ENCODE peak calls at places on chromosome 14, in seven cellular contexts. S, G, W, B, Y, U and D are unnamed samples.

GRCh38 chr14:89212386-89213235 is 204.4 kb downstream of the FOXN3 start:
- DNase-seq in Y (no peak), G (no peak), U (no peak), W (no peak), S (no peak), B (no peak), D (no peak)

GRCh38 chr14:103347091-103347815 is 13.2 kb downstream of the EIF5 start:
- DNase-seq in W (no peak), G (no peak), S (no peak), B (no peak), U (no peak), Y (no peak), D (no peak)

GRCh38 chr14:28895389-28895788 is 128.8 kb downstream of the FOXG1 start:
- DNase-seq in U (no peak), G (no peak), B (no peak), W (no peak), Y (no peak), S (no peak), D (no peak)

GRCh38 chr14:69318901-69319475 is 59.0 kb downstream of the GALNT16 start:
- DNase-seq in S (no peak), B (no peak), U (no peak), W (no peak), G (no peak), Y (no peak), D (no peak)

GRCh38 chr14:24903337-24903736 is 146.6 kb downstream of the STXBP6 start:
- DNase-seq in W (no peak), G (no peak), B (peak), U (no peak), S (peak), Y (no peak), D (peak)

GRCh38 chr14:95156765-95157194 is 549 bp downstream of the DICER1 start:
- DNase-seq in S (peak), B (peak), G (peak), Y (no peak), U (no peak), W (no peak), D (peak)

GRCh38 chr14:70981005-70981952 is 74.0 kb downstream of the PCNX1 start:
- DNase-seq in U (no peak), W (no peak), B (no peak), Y (no peak), S (peak), G (no peak), D (peak)

GRCh38 chr14:49972840-49973239 is 80.0 kb downstream of the ARF6 start:
- DNase-seq in B (peak), U (no peak), W (peak), Y (no peak), G (no peak), S (peak), D (peak)

GRCh38 chr14:80850197-80850814 is 91.2 kb downstream of the CEP128 start:
- DNase-seq in S (peak), B (peak), G (no peak), Y (no peak), W (peak), U (peak), D (peak)

GRCh38 chr14:105486974-105487448 is 325 bp downstream of the CRIP1 start:
- DNase-seq in B (no peak), G (peak), Y (no peak), U (no peak), W (no peak), S (no peak), D (no peak)

GRCh38 chr14:96741151-96741977 is 55.8 kb upstream of the VRK1 start:
- DNase-seq in B (peak), W (no peak), Y (no peak), U (peak), G (peak), S (peak), D (peak)

GRCh38 chr14:30077946-30078345 is 150.3 kb upstream of the PRKD1 start:
- DNase-seq in W (no peak), G (no peak), Y (no peak), U (no peak), S (no peak), B (peak), D (no peak)

GRCh38 chr14:51431033-51431709 is 191.1 kb downstream of the TMX1 start:
- DNase-seq in U (no peak), Y (no peak), S (no peak), W (no peak), G (no peak), B (peak), D (no peak)

GRCh38 chr14:83071888-83072501 is 1538.3 kb upstream of the SEL1L start:
- DNase-seq in G (no peak), S (no peak), U (peak), B (peak), W (no peak), Y (no peak), D (no peak)

GRCh38 chr14:51302319-51303030 is 62.4 kb downstream of the TMX1 start:
- DNase-seq in S (peak), W (no peak), U (no peak), Y (no peak), B (no peak), G (no peak), D (no peak)

GRCh38 chr14:87186745-87187144 is 806.2 kb downstream of the GALC start:
- DNase-seq in B (no peak), S (no peak), W (no peak), Y (no peak), G (no peak), U (peak), D (no peak)

GRCh38 chr14:50064993-50065392 is 51.4 kb downstream of the VCPKMT start:
- DNase-seq in B (peak), S (no peak), W (no peak), Y (no peak), G (no peak), U (no peak), D (peak)

GRCh38 chr14:22837750-22838538 is 1.6 kb downstream of the MMP14 start:
- DNase-seq in W (no peak), B (peak), G (peak), U (peak), S (peak), Y (no peak), D (peak)

GRCh38 chr14:100677152-100677924 is 49.4 kb upstream of the DLK1 start:
- DNase-seq in G (no peak), B (no peak), W (no peak), U (peak), S (peak), Y (no peak), D (peak)

GRCh38 chr14:64541261-64541970 is 875 bp downstream of the HSPA2 start:
- DNase-seq in S (no peak), B (peak), G (peak), Y (no peak), W (no peak), U (peak), D (no peak)

GRCh38 chr14:39203659-39204606 is 28.9 kb downstream of the PNN start:
- DNase-seq in S (no peak), B (no peak), G (no peak), Y (no peak), U (peak), W (no peak), D (no peak)

GRCh38 chr14:99035712-99036593 is 236.0 kb downstream of the BCL11B start:
- DNase-seq in G (peak), S (peak), W (peak), U (peak), B (peak), Y (peak), D (peak)

GRCh38 chr14:72454388-72454787 is 439.5 kb downstream of the DPF3 start:
- DNase-seq in B (no peak), W (no peak), G (no peak), S (no peak), Y (no peak), U (peak), D (no peak)

GRCh38 chr14:72451081-72451972 is 442.6 kb downstream of the DPF3 start:
- DNase-seq in W (no peak), B (no peak), G (no peak), S (no peak), U (peak), Y (no peak), D (no peak)

GRCh38 chr14:72448212-72448611 is 445.7 kb downstream of the DPF3 start:
- DNase-seq in S (no peak), B (no peak), G (no peak), U (no peak), Y (no peak), W (no peak), D (no peak)

GRCh38 chr14:72444701-72445100 is 449.2 kb downstream of the DPF3 start:
- DNase-seq in Y (no peak), U (no peak), S (no peak), W (no peak), B (no peak), G (no peak), D (no peak)

GRCh38 chr14:72450473-72451044 is 443.3 kb downstream of the DPF3 start:
- DNase-seq in S (no peak), B (no peak), G (no peak), U (no peak), Y (no peak), W (no peak), D (no peak)
- H3K4me3 ChIP-seq in S (no peak), B (no peak), G (no peak), U (no peak), Y (no peak), W (no peak), D (no peak)

GRCh38 chr14:56328021-56328420 is 209.8 kb downstream of the PELI2 start:
- DNase-seq in U (no peak), Y (no peak), G (no peak), S (no peak), W (no peak), B (no peak), D (no peak)

GRCh38 chr14:56325251-56325839 is 207.1 kb downstream of the PELI2 start:
- DNase-seq in U (no peak), W (no peak), B (peak), G (no peak), Y (no peak), S (peak), D (no peak)

GRCh38 chr14:56318393-56319115 is 200.3 kb downstream of the PELI2 start:
- DNase-seq in U (no peak), S (no peak), Y (no peak), G (no peak), B (no peak), W (no peak), D (no peak)

GRCh38 chr14:56324831-56325230 is 206.6 kb downstream of the PELI2 start:
- DNase-seq in G (no peak), B (peak), W (no peak), S (no peak), U (no peak), Y (no peak), D (peak)

DNA sequence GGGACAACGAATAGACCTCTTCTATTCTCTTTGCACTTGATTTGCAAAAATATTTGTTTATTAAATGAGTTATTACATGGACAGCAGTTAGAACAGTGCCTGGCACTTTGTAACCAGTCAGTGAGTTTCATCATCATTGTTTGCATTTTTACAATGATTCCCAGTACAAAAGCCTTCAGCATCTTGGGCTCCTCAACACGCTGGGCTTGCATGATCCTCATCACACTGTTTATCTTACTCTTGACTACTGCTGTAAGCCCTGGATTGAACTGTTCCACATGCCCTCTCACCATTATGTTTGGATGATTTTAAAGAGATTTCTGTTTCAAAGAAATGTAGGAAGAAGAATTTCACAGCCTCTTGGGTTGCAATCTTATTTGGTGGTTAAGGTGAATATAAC is 204.3 kb downstream of the PELI2 start:
- DNase-seq in G (no peak), S (no peak), W (no peak), U (no peak), B (no peak), Y (no peak), D (no peak)
- H3K4me3 ChIP-seq in G (no peak), S (no peak), W (no peak), U (no peak), B (no peak), Y (no peak), D (no peak)

GRCh38 chr14:92685784-92686355 is 62.6 kb downstream of the LGMN start:
- DNase-seq in B (no peak), U (no peak), W (no peak), G (no peak), S (no peak), Y (no peak), D (no peak)

GRCh38 chr14:92686411-92686762 is 62.0 kb downstream of the LGMN start:
- DNase-seq in S (no peak), Y (no peak), G (no peak), B (no peak), W (no peak), U (no peak), D (no peak)

GRCh38 chr14:92686763-92687427 is 61.5 kb downstream of the LGMN start:
- DNase-seq in W (no peak), G (peak), S (peak), U (peak), Y (no peak), B (peak), D (peak)

GRCh38 chr14:92688434-92689375 is 59.7 kb downstream of the LGMN start:
- DNase-seq in G (no peak), B (no peak), Y (no peak), S (no peak), W (no peak), U (no peak), D (no peak)

GRCh38 chr14:92687681-92688433 is 60.6 kb downstream of the LGMN start:
- DNase-seq in Y (no peak), U (peak), G (peak), W (no peak), B (no peak), S (no peak), D (no peak)
- H3K4me3 ChIP-seq in Y (peak), U (peak), G (peak), W (no peak), B (no peak), S (peak), D (no peak)

GRCh38 chr14:61640158-61640833 is 55.0 kb upstream of the HIF1A start:
- DNase-seq in U (no peak), B (no peak), Y (no peak), G (no peak), W (no peak), S (no peak), D (no peak)

GRCh38 chr14:61638595-61639391 is 56.5 kb upstream of the HIF1A start:
- DNase-seq in S (no peak), U (no peak), Y (no peak), W (no peak), G (no peak), B (no peak), D (no peak)

GRCh38 chr14:61636792-61637191 is 58.5 kb upstream of the HIF1A start:
- DNase-seq in W (no peak), U (no peak), Y (no peak), G (no peak), B (no peak), S (no peak), D (no peak)

GRCh38 chr14:61632401-61633195 is 62.7 kb upstream of the HIF1A start:
- DNase-seq in Y (no peak), B (no peak), U (no peak), G (no peak), W (no peak), S (no peak), D (no peak)

DNA sequence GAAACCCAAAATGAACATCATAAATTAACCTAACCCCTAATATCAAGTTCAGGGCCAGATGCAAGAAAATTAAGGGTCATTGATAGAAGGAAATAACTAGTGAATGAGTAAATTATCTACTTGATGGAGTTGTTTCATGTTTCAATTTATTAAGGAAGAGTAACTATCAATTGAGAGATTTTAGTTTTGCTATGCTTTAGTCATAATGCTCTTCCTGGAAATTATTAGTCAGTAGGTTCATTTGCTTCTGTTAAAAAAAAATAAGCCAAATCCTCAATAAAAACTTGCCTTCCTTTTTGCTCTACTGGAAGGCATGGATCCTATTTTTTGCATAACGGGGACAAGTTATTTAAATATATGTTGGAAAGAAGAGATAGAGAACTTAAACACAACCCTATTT is 59.0 kb upstream of the HIF1A start:
- DNase-seq in G (no peak), B (peak), U (no peak), S (no peak), W (no peak), Y (no peak), D (no peak)
- H3K4me3 ChIP-seq in G (no peak), B (no peak), U (no peak), S (no peak), W (no peak), Y (no peak), D (no peak)

GRCh38 chr14:20658246-20658645 is 16.8 kb upstream of the OR6S1 start:
- DNase-seq in B (no peak), S (no peak), W (no peak), Y (no peak), G (no peak), U (no peak), D (no peak)
- H3K4me3 ChIP-seq in B (no peak), S (no peak), W (no peak), Y (no peak), G (no peak), U (no peak), D (no peak)

DNA sequence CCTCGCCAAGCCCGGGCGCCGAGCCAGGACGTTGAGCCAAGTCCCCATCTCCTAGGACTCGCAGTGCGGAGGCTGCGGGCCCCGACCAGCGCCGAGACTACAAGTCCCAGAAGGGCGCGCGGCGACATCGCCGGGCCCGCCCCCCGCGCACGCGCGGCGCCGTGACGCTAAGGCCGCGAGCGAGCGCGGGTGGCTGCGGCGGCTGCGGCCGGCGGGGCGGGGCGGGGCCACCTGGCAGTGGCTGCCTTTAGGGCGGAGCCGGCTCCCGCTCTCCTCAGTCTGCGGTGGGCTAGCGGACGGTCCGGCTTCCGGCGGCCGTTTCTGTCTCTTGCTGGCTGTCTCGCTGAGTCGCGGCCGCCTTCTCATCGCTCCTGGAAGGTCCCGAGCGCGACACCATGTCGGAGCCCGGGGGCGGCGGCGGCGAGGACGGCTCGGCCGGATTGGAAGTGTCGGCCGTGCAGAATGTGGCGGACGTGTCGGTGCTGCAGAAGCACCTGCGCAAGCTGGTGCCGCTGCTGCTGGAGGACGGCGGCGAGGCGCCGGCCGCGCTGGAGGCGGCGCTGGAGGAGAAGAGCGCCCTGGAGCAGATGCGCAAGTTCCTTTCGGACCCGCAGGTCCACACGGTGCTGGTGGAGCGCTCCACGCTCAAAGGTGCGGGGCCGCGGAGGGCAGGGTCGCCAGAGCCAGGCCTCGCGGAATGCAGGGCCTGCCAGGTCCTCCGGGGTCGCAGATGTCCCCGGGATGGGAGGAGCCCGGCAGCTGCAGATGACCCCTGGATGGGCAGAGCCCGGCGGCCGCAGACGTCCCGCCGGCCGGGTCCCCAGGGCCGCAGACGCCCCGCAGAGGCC is at the start of gene DYNC1H1:
- DNase-seq in W (peak), Y (peak), B (peak), U (peak), S (peak), G (peak), D (peak)
- H3K4me3 ChIP-seq in W (peak), Y (peak), B (peak), U (peak), S (peak), G (peak), D (peak)

DNA sequence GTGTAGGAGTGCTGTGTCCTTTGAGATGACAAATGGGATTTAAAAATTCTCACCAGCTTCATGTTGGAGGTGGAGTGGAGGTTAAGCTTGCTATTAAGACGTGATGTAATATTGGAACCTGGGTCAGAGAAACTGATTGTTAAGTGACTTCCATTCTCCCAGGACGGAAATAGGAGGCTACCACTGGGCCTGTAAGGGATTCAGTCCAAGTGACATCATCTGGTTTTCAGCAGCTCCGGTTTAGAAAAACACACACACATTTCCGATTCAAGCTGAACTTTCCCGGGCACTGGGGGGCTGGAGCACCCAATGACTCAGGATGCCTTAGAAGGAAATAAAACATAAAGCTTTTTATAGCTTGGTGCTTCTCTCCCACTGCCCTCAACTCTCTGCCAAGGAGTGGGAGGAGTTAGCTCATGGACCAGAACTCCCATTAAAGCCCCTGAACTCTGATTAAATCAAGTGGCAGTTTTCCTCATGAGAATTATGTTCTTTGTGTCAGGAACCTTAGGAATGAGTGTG is 12.4 kb downstream of the CALM1 start:
- DNase-seq in G (no peak), S (peak), Y (peak), U (no peak), B (peak), W (peak), D (peak)
- H3K4me3 ChIP-seq in G (no peak), S (no peak), Y (peak), U (no peak), B (peak), W (no peak), D (no peak)